ENCODE peak calls at places on chromosomes 6 and 20, in four cellular contexts. Q, X, C and G are unnamed samples.

GRCh38 chr20:45365444-45365970 is 2.6 kb downstream of the SYS1 start:
- DNase-seq in Q (no peak), X (no peak), C (no peak), G (no peak)

GRCh38 chr20:63108247-63108646 is 101.5 kb upstream of the BHLHE23 start:
- DNase-seq in Q (no peak), X (no peak), C (no peak), G (no peak)

GRCh38 chr6:70421509-70421908 is 8.2 kb downstream of the FAM135A start:
- DNase-seq in Q (no peak), X (no peak), C (no peak), G (no peak)

GRCh38 chr6:108739496-108740330 is 108.5 kb upstream of the ARMC2 start:
- DNase-seq in Q (no peak), X (no peak), C (no peak), G (no peak)

GRCh38 chr20:62914970-62915457 is 11.3 kb downstream of the DIDO1 start:
- DNase-seq in Q (peak), X (no peak), C (no peak), G (no peak)

GRCh38 chr6:159098636-159099106 is 53.9 kb upstream of the TAGAP start:
- DNase-seq in Q (no peak), X (no peak), C (no peak), G (no peak)

GRCh38 chr20:62309198-62309944 is 6.6 kb downstream of the ADRM1 start:
- DNase-seq in Q (no peak), X (no peak), C (no peak), G (no peak)

GRCh38 chr6:108587258-108588059 is 26.7 kb downstream of the FOXO3 start:
- DNase-seq in Q (no peak), X (no peak), C (no peak), G (no peak)

GRCh38 chr20:56537997-56538396 is 5.0 kb downstream of the FAM209B start:
- DNase-seq in Q (no peak), X (no peak), C (no peak), G (no peak)

GRCh38 chr20:59818911-59819310 is 114.5 kb downstream of the SYCP2 start:
- DNase-seq in Q (no peak), X (no peak), C (no peak), G (no peak)

GRCh38 chr6:34315780-34316179 is 67.0 kb upstream of the SMIM29 start:
- DNase-seq in Q (no peak), X (no peak), C (no peak), G (no peak)

GRCh38 chr20:33995053-33995816 is 1.5 kb downstream of the RALY start:
- DNase-seq in Q (no peak), X (no peak), C (no peak), G (no peak)

GRCh38 chr6:111987295-111987694 is 66.6 kb upstream of the CCN6 start:
- DNase-seq in Q (no peak), X (no peak), C (no peak), G (no peak)

GRCh38 chr6:163756079-163756478 is 341.6 kb downstream of the QKI start:
- DNase-seq in Q (no peak), X (no peak), C (no peak), G (no peak)

GRCh38 chr20:57860576-57860975 is 150.8 kb upstream of the PMEPA1 start:
- DNase-seq in Q (no peak), X (no peak), C (no peak), G (no peak)

GRCh38 chr6:53264337-53264736 is 84.4 kb downstream of the ELOVL5 start:
- DNase-seq in Q (no peak), X (no peak), C (no peak), G (no peak)

GRCh38 chr6:133553652-133554051 is 312.5 kb downstream of the EYA4 start:
- DNase-seq in Q (peak), X (no peak), C (no peak), G (peak)

GRCh38 chr6:132399376-132400074 is 1.8 kb downstream of the MOXD1 start:
- DNase-seq in Q (no peak), X (no peak), C (no peak), G (no peak)

GRCh38 chr6:139482184-139482751 is 107.8 kb upstream of the CITED2 start:
- DNase-seq in Q (no peak), X (no peak), C (no peak), G (peak)

GRCh38 chr6:44057931-44058616 is 69.2 kb downstream of the MRPL14 start:
- DNase-seq in Q (no peak), X (no peak), C (no peak), G (no peak)

GRCh38 chr20:64254156-64254555 is 1.4 kb upstream of the PCMTD2 start:
- DNase-seq in Q (no peak), X (no peak), C (no peak), G (no peak)

GRCh38 chr6:134340574-134340973 is 22.7 kb upstream of the SGK1 start:
- DNase-seq in Q (no peak), X (no peak), C (no peak), G (no peak)

GRCh38 chr6:124433369-124434064 is 528.7 kb upstream of the RNF217 start:
- DNase-seq in Q (no peak), X (no peak), C (no peak), G (no peak)

GRCh38 chr20:35503841-35504460 is 25.5 kb downstream of the C20orf173 start:
- DNase-seq in Q (no peak), X (peak), C (peak), G (no peak)

GRCh38 chr20:815914-816606 is 17.5 kb upstream of the FAM110A start:
- DNase-seq in Q (peak), X (peak), C (peak), G (peak)

GRCh38 chr6:25403150-25403549 is 124.0 kb downstream of the CARMIL1 start:
- DNase-seq in Q (no peak), X (no peak), C (no peak), G (no peak)

GRCh38 chr6:25404693-25405169 is 125.6 kb downstream of the CARMIL1 start:
- DNase-seq in Q (no peak), X (no peak), C (no peak), G (no peak)

GRCh38 chr6:25402125-25402524 is 123.0 kb downstream of the CARMIL1 start:
- DNase-seq in Q (no peak), X (no peak), C (no peak), G (no peak)

GRCh38 chr6:25405442-25405841 is 126.3 kb downstream of the CARMIL1 start:
- DNase-seq in Q (no peak), X (no peak), C (no peak), G (no peak)

GRCh38 chr6:25404094-25404493 is 124.9 kb downstream of the CARMIL1 start:
- DNase-seq in Q (no peak), X (no peak), C (no peak), G (no peak)
- H3K27ac ChIP-seq in Q (no peak), X (no peak), C (no peak), G (no peak)

GRCh38 chr6:157885876-157886275 is 62.8 kb downstream of the SNX9 start:
- DNase-seq in Q (no peak), X (no peak), C (no peak), G (no peak)

GRCh38 chr6:157881375-157881774 is 58.3 kb downstream of the SNX9 start:
- DNase-seq in Q (no peak), X (no peak), C (no peak), G (no peak)

GRCh38 chr6:157887892-157888291 is 64.8 kb downstream of the SNX9 start:
- DNase-seq in Q (no peak), X (no peak), C (no peak), G (no peak)

GRCh38 chr6:157885211-157885788 is 62.3 kb downstream of the SNX9 start:
- DNase-seq in Q (no peak), X (no peak), C (no peak), G (no peak)

DNA sequence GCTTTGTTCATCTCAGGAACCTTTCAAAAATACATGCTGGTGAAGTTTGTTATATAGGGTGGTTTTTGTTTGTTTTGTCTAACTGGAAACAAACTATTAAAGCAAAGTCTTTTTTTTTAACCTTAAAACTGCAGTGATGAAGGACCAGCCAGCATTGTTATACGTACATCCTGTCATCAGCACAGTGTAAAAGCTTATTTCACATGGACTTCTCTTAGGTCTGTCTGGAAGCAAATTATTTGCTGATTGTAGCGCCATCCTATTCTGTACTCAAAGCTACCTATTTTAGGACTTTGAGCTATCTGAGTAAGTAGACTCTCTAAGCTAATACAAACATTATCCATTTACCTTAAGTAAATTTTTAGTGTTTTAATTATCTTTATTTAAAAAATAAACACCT is 61.7 kb downstream of the SNX9 start:
- DNase-seq in Q (no peak), X (no peak), C (no peak), G (no peak)
- H3K27ac ChIP-seq in Q (no peak), X (no peak), C (no peak), G (no peak)

DNA sequence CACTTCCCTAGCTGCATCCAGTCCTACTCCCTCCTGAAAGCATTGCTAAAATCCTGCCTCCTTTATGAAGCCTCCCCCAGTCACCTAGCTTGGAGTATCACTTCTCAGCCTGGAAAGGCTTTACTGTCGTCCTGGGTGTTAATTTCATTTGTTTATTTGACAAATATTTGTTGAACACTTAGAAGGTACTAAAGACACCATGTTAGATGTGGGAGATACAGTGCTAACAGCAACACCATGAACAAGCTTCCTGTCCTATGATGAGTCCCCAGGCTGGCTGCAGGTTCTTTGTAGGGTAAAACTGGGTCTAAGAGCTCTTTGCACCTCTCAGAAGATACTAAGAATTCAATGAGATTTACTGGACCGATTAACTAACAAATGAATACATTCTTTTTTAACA is 109.2 kb upstream of the TMEM170B start:
- DNase-seq in Q (no peak), X (no peak), C (no peak), G (no peak)
- H3K27ac ChIP-seq in Q (no peak), X (no peak), C (no peak), G (no peak)

DNA sequence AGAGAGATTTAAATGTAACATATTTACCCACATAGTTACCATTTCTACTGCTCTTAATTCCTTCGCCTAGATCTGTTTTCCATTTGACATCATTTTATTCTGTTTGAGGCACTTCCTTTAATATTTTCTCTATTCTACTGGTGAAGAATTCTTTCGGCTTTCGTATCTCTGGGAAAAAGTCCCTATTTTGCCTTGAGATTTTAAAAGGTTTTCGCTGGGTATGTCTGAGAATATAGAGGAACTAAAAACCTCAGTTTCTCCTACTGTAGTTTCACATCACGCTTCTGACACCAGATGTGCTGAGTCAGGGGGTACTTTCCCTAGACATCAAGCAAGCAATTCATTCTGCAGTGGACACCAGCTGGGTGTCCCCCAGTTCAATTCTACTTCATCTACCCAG is 61.7 kb downstream of the E2F3 start:
- DNase-seq in Q (no peak), X (no peak), C (no peak), G (no peak)
- H3K27ac ChIP-seq in Q (peak), X (no peak), C (no peak), G (no peak)

DNA sequence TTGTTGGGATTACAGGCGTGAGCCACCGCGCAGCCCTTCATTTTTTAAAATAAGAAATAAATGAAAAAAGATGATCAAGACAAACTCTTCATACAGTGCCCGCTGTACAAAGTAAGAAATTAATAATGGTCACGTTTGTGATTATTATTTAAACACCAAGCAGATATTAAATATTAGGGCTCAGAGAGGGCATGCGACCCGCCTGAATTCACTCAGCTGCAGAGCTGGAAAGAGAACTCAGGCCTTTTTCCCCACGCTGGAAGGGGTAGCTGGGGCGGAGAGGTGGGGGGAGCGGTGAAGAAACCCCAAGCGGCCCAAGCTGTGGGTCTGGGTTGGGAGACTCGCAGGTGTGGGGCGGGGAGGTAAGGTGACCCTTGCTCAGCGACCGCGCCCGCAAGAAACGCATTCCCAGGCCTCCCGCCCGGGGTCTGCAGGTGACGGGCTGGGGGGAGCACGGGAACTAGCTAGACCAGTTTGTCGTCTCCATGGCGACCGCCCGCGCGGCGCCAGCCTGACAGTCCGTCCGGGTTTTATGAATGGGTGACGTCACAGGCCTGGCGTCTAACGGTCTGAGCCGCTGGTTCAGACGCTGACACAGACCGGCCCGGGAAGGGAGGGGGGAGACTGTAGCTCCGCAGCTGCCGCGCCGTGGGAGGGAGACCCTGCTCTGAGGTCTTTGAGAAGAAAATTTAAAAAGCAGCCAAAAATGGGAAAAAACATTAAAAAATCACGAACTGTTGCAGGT is 1.1 kb upstream of the ID1 start:
- DNase-seq in Q (peak), X (peak), C (peak), G (peak)
- H3K27ac ChIP-seq in Q (peak), X (peak), C (peak), G (peak)

GRCh38 chr6:37321101-37321500 is 32.7 kb upstream of the RNF8 start:
- DNase-seq in Q (no peak), X (no peak), C (no peak), G (no peak)
- H3K27ac ChIP-seq in Q (no peak), X (no peak), C (no peak), G (peak)

GRCh38 chr6:13671742-13672141 is 39.9 kb downstream of the RANBP9 start:
- DNase-seq in Q (no peak), X (no peak), C (no peak), G (no peak)
- H3K27ac ChIP-seq in Q (no peak), X (no peak), C (no peak), G (no peak)